ENCODE peak calls at places on chromosomes 13 and 19, in five cellular contexts. K is fibroblast of pulmonary artery; R is anterior cingulate cortex; D is HS-5; A is stimulated activated CD8-positive, alpha-beta memory T cell treated with anti-CD3 and anti-CD28 coated beads, Interleukin-2, amount 100 ng/mL, for 48 hours. I is an unnamed sample.

GRCh38 chr13:114078501-114079451 is 53.6 kb downstream of the RASA3 start:
- DNase-seq in D (no peak), K (peak; percentile 76), R (no peak), A (no peak), I (peak; percentile 90)

GRCh38 chr19:39870171-39870971 is 24.2 kb upstream of the FBL start:
- DNase-seq in D (no peak), A (no peak), K (no peak), R (no peak), I (no peak)

GRCh38 chr13:51623473-51623872 is 39.2 kb downstream of the WDFY2 start:
- DNase-seq in R (no peak), D (no peak), K (no peak), A (no peak), I (peak; percentile 45)

GRCh38 chr19:44912854-44913253 is 1.6 kb upstream of the APOC1 start:
- DNase-seq in D (no peak), K (peak; percentile 37), A (no peak), R (peak; percentile 75), I (no peak)

GRCh38 chr13:80473695-80474094 is 132.8 kb upstream of the SPRY2 start:
- DNase-seq in D (peak; percentile 14), R (no peak), A (no peak), K (peak; percentile 71), I (peak; percentile 54)

GRCh38 chr13:71870036-71870435 is 3.0 kb upstream of the DACH1 start:
- DNase-seq in D (no peak), A (no peak), K (no peak), R (no peak), I (no peak)

GRCh38 chr13:94590744-94591143 is 5.2 kb downstream of the TGDS start:
- DNase-seq in A (no peak), K (no peak), D (no peak), R (no peak), I (no peak)

GRCh38 chr13:73216381-73216831 is 157.6 kb downstream of the KLF5 start:
- DNase-seq in K (no peak), D (no peak), R (no peak), A (no peak), I (peak; percentile 60)

GRCh38 chr19:38993271-38993670 is 17.7 kb upstream of the FBXO17 start:
- DNase-seq in D (peak; percentile 33), A (no peak), R (no peak), K (peak; percentile 57), I (peak; percentile 80)

GRCh38 chr19:17749912-17750317 is 1.4 kb upstream of the FCHO1 start:
- DNase-seq in R (no peak), D (no peak), A (no peak), K (peak; percentile 29), I (peak; percentile 39)

GRCh38 chr13:51818771-51819511 is 15.0 kb upstream of the DHRS12 start:
- DNase-seq in D (no peak), K (peak; percentile 62), R (no peak), A (no peak), I (peak; percentile 9)

GRCh38 chr19:4916292-4917082 is 7.2 kb downstream of the UHRF1 start:
- DNase-seq in A (no peak), K (no peak), D (no peak), R (no peak), I (no peak)

GRCh38 chr19:3034845-3035541 is 5.9 kb upstream of the TLE2 start:
- DNase-seq in D (no peak), A (no peak), K (peak; percentile 43), R (no peak), I (peak; percentile 70)

GRCh38 chr13:111493468-111493867 is 173.0 kb downstream of the TEX29 start:
- DNase-seq in D (no peak), R (no peak), A (no peak), K (no peak), I (no peak)

GRCh38 chr19:6589711-6590457 is 1.1 kb downstream of the CD70 start:
- DNase-seq in D (no peak), R (no peak), A (no peak), K (no peak), I (no peak)

GRCh38 chr19:28606269-28607032 is 606.5 kb downstream of the UQCRFS1 start:
- DNase-seq in R (no peak), A (no peak), D (no peak), K (no peak), I (no peak)

GRCh38 chr13:79155883-79156282 is 250.2 kb downstream of the RBM26 start:
- DNase-seq in A (no peak), K (no peak), R (no peak), D (no peak), I (no peak)

GRCh38 chr19:28468701-28469459 is 744.1 kb downstream of the UQCRFS1 start:
- DNase-seq in D (no peak), R (no peak), A (peak; percentile 7), K (peak; percentile 25), I (peak; percentile 4)

I was measured in amniotic epithelial cell.